ENCODE peak calls at places on chromosomes 7 and 10, in eight cellular contexts. I is heart left ventricle, G is prostate gland, B is right lobe of liver, A is A549, M is sigmoid colon, Y is heart right ventricle, Z is OCI-LY7. D is an unnamed sample. For H3K4me1, the result is how much of the 10 kb centered on the place peaks cover.

GRCh38 chr7:134415700-134416099 is 43.2 kb downstream of the AKR1B1 start:
- DNase-seq in G (no peak), A (no peak), M (no peak), Y (no peak), Z (no peak), B (no peak), I (no peak), D (no peak)

GRCh38 chr7:19491821-19492452 is 216.9 kb downstream of the POLR1F start:
- DNase-seq in I (no peak), Y (no peak), A (peak), G (no peak), M (no peak), Z (peak), B (no peak), D (no peak)

GRCh38 chr7:2471022-2471329 is 5.2 kb downstream of the GRIFIN start:
- DNase-seq in I (no peak), G (no peak), A (no peak), B (no peak), Z (no peak), M (no peak), Y (no peak), D (no peak)

GRCh38 chr7:146116452-146117219 is at the start of gene CNTNAP2:
- DNase-seq in A (no peak), Y (peak), Z (no peak), I (no peak), G (peak), M (no peak), B (no peak), D (peak)

GRCh38 chr10:102009801-102010425 is 46.1 kb downstream of the ARMH3 start:
- DNase-seq in Z (peak), B (no peak), G (peak), A (peak), I (peak), Y (no peak), M (peak), D (peak)

GRCh38 chr10:26368463-26368862 is 69.7 kb upstream of the APBB1IP start:
- DNase-seq in M (no peak), Z (no peak), A (no peak), B (no peak), Y (no peak), G (no peak), I (no peak), D (no peak)

GRCh38 chr10:92756233-92757065 is 66.7 kb downstream of the HHEX start:
- DNase-seq in G (no peak), Z (peak), M (no peak), Y (no peak), A (no peak), I (no peak), B (no peak), D (no peak)

GRCh38 chr10:122468923-122469781 is 7.8 kb downstream of the HTRA1 start:
- DNase-seq in A (peak), B (no peak), M (no peak), I (no peak), G (no peak), Y (no peak), Z (no peak), D (no peak)

GRCh38 chr10:1643161-1643910 is 94.0 kb downstream of the ADARB2 start:
- DNase-seq in Y (no peak), G (no peak), I (no peak), B (no peak), Z (peak), M (no peak), A (peak), D (no peak)

GRCh38 chr10:119131512-119132240 is 27.8 kb downstream of the DENND10 start:
- DNase-seq in Y (no peak), I (no peak), G (no peak), A (no peak), M (peak), B (no peak), Z (peak), D (no peak)

GRCh38 chr10:110680473-110681020 is 36.4 kb downstream of the RBM20 start:
- DNase-seq in A (no peak), B (no peak), G (no peak), I (no peak), Y (no peak), M (no peak), Z (no peak), D (no peak)

GRCh38 chr7:29019896-29020295 is 61.8 kb upstream of the TRIL start:
- DNase-seq in A (no peak), M (no peak), G (no peak), Z (no peak), Y (no peak), B (no peak), I (no peak), D (no peak)

GRCh38 chr10:104330168-104331117 is 7.8 kb downstream of the ITPRIP start:
- DNase-seq in A (no peak), B (no peak), M (peak), Z (no peak), G (no peak), I (peak), Y (no peak), D (no peak)

GRCh38 chr7:146659732-146660131 is 543.1 kb downstream of the CNTNAP2 start:
- DNase-seq in A (no peak), G (no peak), I (no peak), Y (no peak), Z (no peak), B (no peak), M (no peak), D (peak)

GRCh38 chr7:88339195-88339922 is 32.7 kb upstream of the STEAP4 start:
- DNase-seq in Y (no peak), B (no peak), A (no peak), I (no peak), G (no peak), Z (no peak), M (no peak), D (no peak)

GRCh38 chr7:112869111-112869774 is 79.0 kb upstream of the TMEM168 start:
- DNase-seq in Y (no peak), A (peak), I (no peak), M (no peak), Z (peak), G (no peak), B (no peak), D (no peak)

GRCh38 chr10:114881462-114881861 is 56.5 kb upstream of the TRUB1 start:
- DNase-seq in M (no peak), I (no peak), B (no peak), Y (no peak), G (no peak), Z (no peak), A (no peak), D (no peak)

GRCh38 chr10:12434277-12434676 is 84.9 kb downstream of the CAMK1D start:
- DNase-seq in I (no peak), A (no peak), Y (no peak), G (no peak), M (no peak), Z (no peak), B (no peak), D (peak)

GRCh38 chr7:97390052-97390451 is 272.6 kb downstream of the SDHAF3 start:
- DNase-seq in M (no peak), A (no peak), G (no peak), B (no peak), Y (no peak), I (no peak), Z (no peak), D (no peak)

GRCh38 chr10:77007836-77008235 is 629.8 kb downstream of the KCNMA1 start:
- DNase-seq in Z (no peak), G (no peak), Y (no peak), M (no peak), B (no peak), A (no peak), I (no peak), D (no peak)
- H3K27ac ChIP-seq in Z (no peak), G (no peak), Y (no peak), M (no peak), B (no peak), A (no peak), I (no peak), D (no peak)

GRCh38 chr7:25847331-25848070 is 304.5 kb upstream of the NFE2L3 start:
- DNase-seq in G (no peak), Z (no peak), I (no peak), B (no peak), A (no peak), Y (no peak), M (no peak), D (no peak)
- H3K4me1 ChIP-seq in G (under half), Z (under half), I (under half), B (under half), A (under half), Y (under half), M (half or more), D (under half)

GRCh38 chr7:101956130-101956529 is 138.7 kb downstream of the CUX1 start:
- DNase-seq in Z (no peak), G (no peak), Y (no peak), B (no peak), I (peak), A (no peak), M (no peak), D (no peak)

GRCh38 chr7:101951757-101952156 is 134.3 kb downstream of the CUX1 start:
- DNase-seq in B (no peak), G (no peak), I (no peak), A (no peak), Y (no peak), M (no peak), Z (no peak), D (no peak)

GRCh38 chr7:101953248-101953819 is 135.9 kb downstream of the CUX1 start:
- DNase-seq in A (no peak), I (peak), B (no peak), G (no peak), Y (peak), Z (no peak), M (peak), D (no peak)

GRCh38 chr7:101952355-101953247 is 135.2 kb downstream of the CUX1 start:
- DNase-seq in Y (no peak), Z (no peak), A (peak), I (no peak), M (peak), B (peak), G (no peak), D (no peak)

GRCh38 chr7:101954494-101954893 is 137.1 kb downstream of the CUX1 start:
- DNase-seq in Z (peak), G (no peak), M (no peak), Y (no peak), I (no peak), A (no peak), B (no peak), D (no peak)
- H3K4me3 ChIP-seq in Z (no peak), G (no peak), M (no peak), Y (no peak), I (no peak), A (no peak), B (no peak), D (no peak)

GRCh38 chr10:21173433-21173963 is 276.4 kb upstream of the NEBL start:
- DNase-seq in I (peak), B (no peak), M (no peak), Y (no peak), A (no peak), G (no peak), Z (no peak), D (peak)

GRCh38 chr10:21170216-21170615 is 273.1 kb upstream of the NEBL start:
- DNase-seq in M (no peak), I (no peak), A (no peak), Y (no peak), Z (no peak), B (no peak), G (no peak), D (no peak)

GRCh38 chr10:21171197-21171935 is 274.3 kb upstream of the NEBL start:
- DNase-seq in Z (peak), Y (no peak), M (no peak), I (no peak), G (no peak), A (peak), B (no peak), D (no peak)

GRCh38 chr10:21172774-21173432 is 275.8 kb upstream of the NEBL start:
- DNase-seq in G (peak), M (no peak), I (peak), Y (peak), Z (no peak), A (peak), B (peak), D (peak)

DNA sequence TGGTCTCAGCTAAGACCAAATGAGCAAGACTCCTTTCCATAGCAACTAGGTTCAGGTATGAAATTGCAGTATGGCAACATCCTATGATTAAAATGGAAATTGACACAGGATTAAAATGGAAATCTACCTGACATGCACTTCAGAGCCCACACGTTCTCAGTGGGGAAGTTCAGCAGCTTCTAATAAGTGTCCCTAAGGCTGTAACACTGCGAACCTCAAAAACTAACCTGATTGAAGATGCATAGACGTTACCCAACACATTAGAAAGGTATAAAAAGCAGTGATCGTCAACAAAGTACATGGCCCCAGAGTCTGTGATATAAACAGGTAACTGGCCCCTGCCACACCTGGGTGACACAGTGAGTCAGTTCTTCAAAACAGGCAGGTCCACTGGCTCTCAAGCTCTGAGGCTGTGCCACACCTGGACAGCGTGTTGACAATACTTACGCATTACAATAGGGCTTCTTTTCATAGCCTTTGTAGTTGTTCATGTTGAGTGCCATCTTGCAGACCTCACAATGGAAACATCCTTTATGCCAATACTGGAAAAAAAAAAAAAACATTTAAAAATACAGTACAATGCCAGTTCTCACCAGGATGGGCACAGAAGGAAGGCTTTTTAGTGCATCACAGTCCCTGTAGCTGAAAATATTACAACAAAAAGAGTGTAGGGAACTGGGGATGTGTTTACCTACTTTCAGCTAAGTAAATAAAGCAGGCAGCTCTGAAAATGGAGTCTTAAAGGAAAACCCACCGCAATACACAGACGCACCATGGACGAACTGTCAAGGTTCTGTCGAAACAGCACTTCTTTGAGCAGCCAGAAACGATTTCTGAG is 275.0 kb upstream of the NEBL start:
- DNase-seq in M (no peak), Z (no peak), G (no peak), I (no peak), Y (no peak), A (no peak), B (no peak), D (no peak)
- H3K27ac ChIP-seq in M (no peak), Z (no peak), G (peak), I (no peak), Y (no peak), A (peak), B (no peak), D (peak)

GRCh38 chr7:100478966-100479660 is at the start of gene TSC22D4:
- DNase-seq in M (peak), I (peak), A (peak), G (peak), B (peak), Z (peak), Y (peak), D (peak)

GRCh38 chr7:100476903-100477870 is 1.8 kb downstream of the TSC22D4 start:
- DNase-seq in I (peak), Y (no peak), Z (peak), G (no peak), M (no peak), A (no peak), B (no peak), D (no peak)

GRCh38 chr7:100476108-100476780 is 2.8 kb downstream of the TSC22D4 start:
- DNase-seq in B (no peak), M (no peak), Y (no peak), G (no peak), Z (peak), A (no peak), I (no peak), D (no peak)

GRCh38 chr7:100475549-100475948 is 3.5 kb downstream of the TSC22D4 start:
- DNase-seq in Y (peak), B (no peak), A (no peak), I (peak), M (no peak), G (no peak), Z (no peak), D (no peak)

GRCh38 chr7:100477871-100478248 is 1.2 kb downstream of the TSC22D4 start:
- DNase-seq in Z (no peak), G (no peak), B (no peak), Y (no peak), I (no peak), A (no peak), M (no peak), D (no peak)
- H3K4me1 ChIP-seq in Z (under half), G (under half), B (under half), Y (under half), I (half or more), A (under half), M (half or more), D (under half)

GRCh38 chr7:81604808-81605174 is 165.1 kb downstream of the HGF start:
- DNase-seq in I (no peak), A (no peak), Y (no peak), M (no peak), B (no peak), G (no peak), Z (no peak), D (no peak)

GRCh38 chr7:81598951-81599350 is 170.9 kb downstream of the HGF start:
- DNase-seq in A (no peak), M (no peak), I (no peak), Y (no peak), Z (no peak), B (no peak), G (no peak), D (no peak)

GRCh38 chr7:81605493-81605892 is 164.4 kb downstream of the HGF start:
- DNase-seq in M (no peak), Y (no peak), G (no peak), A (no peak), I (no peak), B (no peak), Z (no peak), D (no peak)

GRCh38 chr7:81604075-81604807 is 165.6 kb downstream of the HGF start:
- DNase-seq in G (no peak), M (no peak), Z (no peak), Y (no peak), B (no peak), A (no peak), I (no peak), D (no peak)

DNA sequence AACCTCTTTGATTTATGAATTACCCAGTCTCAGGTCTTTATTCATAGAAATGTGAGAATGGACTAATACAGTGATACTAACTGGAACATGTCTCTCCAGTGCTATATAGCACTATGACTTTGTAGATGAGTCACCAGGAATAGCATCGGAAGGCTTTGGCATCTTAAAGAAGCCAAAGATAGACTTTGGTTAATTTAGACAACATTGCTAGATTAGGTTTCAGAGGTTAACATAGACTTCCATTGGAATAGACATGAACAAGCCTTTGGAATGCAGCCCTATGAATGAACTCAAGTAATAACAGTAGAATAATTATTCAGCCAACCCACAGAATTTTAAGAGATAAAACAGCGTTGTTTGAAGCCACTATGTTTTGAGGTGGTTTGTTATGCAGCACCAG is 169.2 kb downstream of the HGF start:
- DNase-seq in Y (no peak), A (no peak), G (no peak), B (no peak), Z (no peak), M (no peak), I (no peak), D (no peak)
- H3K4me3 ChIP-seq in Y (no peak), A (no peak), G (no peak), B (no peak), Z (no peak), M (no peak), I (no peak), D (no peak)

DNA sequence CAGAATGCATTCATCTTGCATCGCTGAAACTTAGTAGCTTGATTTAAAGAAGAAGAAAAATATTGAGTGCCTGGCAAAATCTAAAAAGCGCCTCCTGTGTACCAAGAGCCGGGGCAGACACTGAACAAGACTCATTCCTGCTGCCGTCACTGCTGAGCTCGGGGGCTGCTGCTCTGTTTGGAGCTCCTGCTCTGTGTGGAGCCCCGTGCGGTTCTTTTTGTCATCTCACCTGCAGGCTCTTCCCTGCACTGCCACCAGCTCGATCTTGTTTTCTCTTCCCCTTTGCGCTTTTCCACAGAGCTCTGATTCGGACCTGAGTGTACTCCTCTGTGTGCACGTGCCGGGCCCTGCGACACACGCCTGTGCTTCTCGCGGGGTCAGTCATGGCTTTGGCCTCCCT is 462.1 kb upstream of the DPP6 start:
- DNase-seq in M (no peak), I (no peak), Z (no peak), G (no peak), Y (no peak), A (no peak), B (no peak), D (no peak)
- H3K27ac ChIP-seq in M (no peak), I (no peak), Z (no peak), G (no peak), Y (no peak), A (no peak), B (no peak), D (no peak)

DNA sequence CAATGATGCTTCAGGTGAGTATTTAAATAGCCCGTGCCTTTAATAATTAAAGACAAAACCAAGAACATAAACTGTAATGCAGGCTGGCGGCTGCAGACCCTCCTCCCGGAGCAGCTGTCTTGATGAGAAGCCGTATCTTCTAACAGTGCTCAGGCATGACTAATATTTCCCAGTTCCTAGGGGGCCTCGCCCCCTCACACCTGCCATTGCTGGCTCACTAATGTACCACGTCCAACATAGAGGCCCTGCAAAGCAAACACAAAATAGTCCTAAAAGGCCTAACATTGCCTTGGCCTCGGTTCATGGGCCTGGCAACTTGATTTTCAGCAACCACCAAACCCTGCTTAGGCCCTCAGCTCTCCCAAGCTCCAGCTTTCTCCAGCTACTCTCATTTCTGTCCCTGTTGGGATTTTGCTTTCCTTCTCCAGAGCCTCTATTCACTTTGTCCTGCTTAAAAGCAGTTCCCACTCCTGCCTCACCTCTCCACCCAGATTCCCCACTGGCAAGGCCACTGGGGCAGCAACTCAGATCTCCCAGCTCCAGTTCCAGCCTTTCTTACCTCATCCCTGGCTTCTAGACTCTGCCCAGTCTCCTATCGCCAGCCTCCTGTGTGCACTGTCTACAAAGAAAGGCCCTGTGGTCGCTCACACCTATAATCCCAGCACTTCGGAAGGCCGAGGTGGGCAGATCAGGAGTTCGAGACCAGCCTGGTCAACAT is 16.2 kb downstream of the SORBS1 start:
- DNase-seq in Z (no peak), I (no peak), B (no peak), Y (no peak), G (no peak), M (no peak), A (no peak), D (no peak)
- H3K4me1 ChIP-seq in Z (under half), I (under half), B (under half), Y (half or more), G (under half), M (half or more), A (under half), D (under half)

D was measured in pancreas.